ENCODE peak calls at places on chromosomes 4 and X, in seven cellular contexts. One of them, this sample, is unnamed.

GRCh38 chr4:81221303-81222081 is 6.5 kb upstream of the PRKG2 start:
- DNase-seq in AG09319: no peak
- DNase-seq in neural progenitor cell: no peak
- DNase-seq in BJ: no peak
- DNase-seq in fibroblast of lung: no peak
- DNase-seq in GM12864: no peak
- DNase-seq in MCF 10A: no peak
- DNase-seq in this sample: no peak

GRCh38 chrX:147570483-147570882 is 341.2 kb upstream of the FMR1 start:
- DNase-seq in AG09319: no peak
- DNase-seq in neural progenitor cell: peak
- DNase-seq in BJ: no peak
- DNase-seq in fibroblast of lung: no peak
- DNase-seq in GM12864: no peak
- DNase-seq in MCF 10A: peak
- DNase-seq in this sample: no peak

GRCh38 chr4:168475745-168476144 is 4.5 kb downstream of the DDX60L start:
- DNase-seq in AG09319: no peak
- DNase-seq in neural progenitor cell: peak
- DNase-seq in BJ: no peak
- DNase-seq in fibroblast of lung: peak
- DNase-seq in GM12864: no peak
- DNase-seq in MCF 10A: peak
- DNase-seq in this sample: no peak

GRCh38 chr4:122666527-122667245 is 45.8 kb upstream of the IL21 start:
- DNase-seq in AG09319: peak
- DNase-seq in neural progenitor cell: no peak
- DNase-seq in BJ: peak
- DNase-seq in fibroblast of lung: peak
- DNase-seq in GM12864: no peak
- DNase-seq in MCF 10A: peak
- DNase-seq in this sample: peak

GRCh38 chr4:173417833-173418232 is 18.9 kb upstream of the SCRG1 start:
- DNase-seq in AG09319: no peak
- DNase-seq in neural progenitor cell: no peak
- DNase-seq in BJ: no peak
- DNase-seq in fibroblast of lung: no peak
- DNase-seq in GM12864: no peak
- DNase-seq in MCF 10A: no peak
- DNase-seq in this sample: no peak

GRCh38 chr4:121072836-121073362 is 564 bp upstream of the NDNF start:
- DNase-seq in AG09319: no peak
- DNase-seq in neural progenitor cell: peak
- DNase-seq in BJ: no peak
- DNase-seq in fibroblast of lung: no peak
- DNase-seq in GM12864: no peak
- DNase-seq in MCF 10A: no peak
- DNase-seq in this sample: no peak

GRCh38 chr4:141815646-141816045 is 179.3 kb downstream of the IL15 start:
- DNase-seq in AG09319: no peak
- DNase-seq in neural progenitor cell: no peak
- DNase-seq in BJ: no peak
- DNase-seq in fibroblast of lung: no peak
- DNase-seq in GM12864: no peak
- DNase-seq in MCF 10A: no peak
- DNase-seq in this sample: no peak

GRCh38 chr4:20506827-20507226 is 193.4 kb upstream of the PACRGL start:
- DNase-seq in AG09319: peak
- DNase-seq in neural progenitor cell: no peak
- DNase-seq in BJ: peak
- DNase-seq in fibroblast of lung: peak
- DNase-seq in GM12864: no peak
- DNase-seq in MCF 10A: peak
- DNase-seq in this sample: peak

GRCh38 chr4:67885727-67886126 is 1.9 kb upstream of the TMPRSS11D start:
- DNase-seq in AG09319: peak
- DNase-seq in neural progenitor cell: no peak
- DNase-seq in BJ: peak
- DNase-seq in fibroblast of lung: peak
- DNase-seq in GM12864: no peak
- DNase-seq in MCF 10A: peak
- DNase-seq in this sample: peak

GRCh38 chr4:128601992-128602695 is 207.4 kb upstream of the JADE1 start:
- DNase-seq in AG09319: no peak
- DNase-seq in neural progenitor cell: no peak
- DNase-seq in BJ: no peak
- DNase-seq in fibroblast of lung: peak
- DNase-seq in GM12864: no peak
- DNase-seq in MCF 10A: peak
- DNase-seq in this sample: peak

GRCh38 chr4:40280586-40280985 is 54.5 kb upstream of the CHRNA9 start:
- DNase-seq in AG09319: no peak
- DNase-seq in neural progenitor cell: no peak
- DNase-seq in BJ: no peak
- DNase-seq in fibroblast of lung: no peak
- DNase-seq in GM12864: no peak
- DNase-seq in MCF 10A: no peak
- DNase-seq in this sample: no peak

GRCh38 chr4:167031534-167032156 is 202.6 kb downstream of the SPOCK3 start:
- DNase-seq in AG09319: no peak
- DNase-seq in neural progenitor cell: no peak
- DNase-seq in BJ: no peak
- DNase-seq in fibroblast of lung: peak
- DNase-seq in GM12864: no peak
- DNase-seq in MCF 10A: peak
- DNase-seq in this sample: no peak

GRCh38 chr4:85790582-85790981 is 315.6 kb downstream of the ARHGAP24 start:
- DNase-seq in AG09319: no peak
- DNase-seq in neural progenitor cell: no peak
- DNase-seq in BJ: no peak
- DNase-seq in fibroblast of lung: peak
- DNase-seq in GM12864: no peak
- DNase-seq in MCF 10A: no peak
- DNase-seq in this sample: peak

GRCh38 chr4:153467154-153467896 is 1.2 kb downstream of the TMEM131L start:
- DNase-seq in AG09319: no peak
- DNase-seq in neural progenitor cell: peak
- DNase-seq in BJ: no peak
- DNase-seq in fibroblast of lung: no peak
- DNase-seq in GM12864: peak
- DNase-seq in MCF 10A: peak
- DNase-seq in this sample: no peak

GRCh38 chr4:153465583-153465921 is 608 bp upstream of the TMEM131L start:
- DNase-seq in AG09319: no peak
- DNase-seq in neural progenitor cell: peak
- DNase-seq in BJ: no peak
- DNase-seq in fibroblast of lung: peak
- DNase-seq in GM12864: no peak
- DNase-seq in MCF 10A: peak
- DNase-seq in this sample: peak

GRCh38 chr4:153466637-153467153 is 535 bp downstream of the TMEM131L start:
- DNase-seq in AG09319: no peak
- DNase-seq in neural progenitor cell: peak
- DNase-seq in BJ: no peak
- DNase-seq in fibroblast of lung: no peak
- DNase-seq in GM12864: no peak
- DNase-seq in MCF 10A: no peak
- DNase-seq in this sample: no peak

GRCh38 chr4:153465145-153465544 is 1.0 kb upstream of the TMEM131L start:
- DNase-seq in AG09319: no peak
- DNase-seq in neural progenitor cell: no peak
- DNase-seq in BJ: no peak
- DNase-seq in fibroblast of lung: no peak
- DNase-seq in GM12864: no peak
- DNase-seq in MCF 10A: peak
- DNase-seq in this sample: no peak

GRCh38 chr4:153465922-153466636 is at the start of gene TMEM131L:
- DNase-seq in AG09319: no peak
- DNase-seq in neural progenitor cell: peak
- DNase-seq in BJ: no peak
- DNase-seq in fibroblast of lung: peak
- DNase-seq in GM12864: no peak
- DNase-seq in MCF 10A: peak
- DNase-seq in this sample: peak
- TF ChIP-seq CTCF in AG09319: peak
- TF ChIP-seq CTCF in neural progenitor cell: peak
- TF ChIP-seq CTCF in BJ: peak
- TF ChIP-seq CTCF in fibroblast of lung: peak
- TF ChIP-seq CTCF in GM12864: peak
- TF ChIP-seq CTCF in MCF 10A: no peak
- TF ChIP-seq CTCF in this sample: peak

GRCh38 chrX:2670978-2671377 is 20.1 kb upstream of the CD99 start:
- DNase-seq in AG09319: no peak
- DNase-seq in neural progenitor cell: no peak
- DNase-seq in BJ: no peak
- DNase-seq in fibroblast of lung: no peak
- DNase-seq in GM12864: no peak
- DNase-seq in MCF 10A: no peak
- DNase-seq in this sample: no peak

GRCh38 chrX:2666491-2666890 is 24.6 kb upstream of the CD99 start:
- DNase-seq in AG09319: no peak
- DNase-seq in neural progenitor cell: no peak
- DNase-seq in BJ: no peak
- DNase-seq in fibroblast of lung: no peak
- DNase-seq in GM12864: no peak
- DNase-seq in MCF 10A: no peak
- DNase-seq in this sample: no peak

GRCh38 chrX:2676794-2677675 is 14.1 kb upstream of the CD99 start:
- DNase-seq in AG09319: no peak
- DNase-seq in neural progenitor cell: no peak
- DNase-seq in BJ: no peak
- DNase-seq in fibroblast of lung: peak
- DNase-seq in GM12864: no peak
- DNase-seq in MCF 10A: no peak
- DNase-seq in this sample: no peak

GRCh38 chrX:2673611-2674010 is 17.5 kb upstream of the CD99 start:
- DNase-seq in AG09319: no peak
- DNase-seq in neural progenitor cell: no peak
- DNase-seq in BJ: no peak
- DNase-seq in fibroblast of lung: no peak
- DNase-seq in GM12864: no peak
- DNase-seq in MCF 10A: no peak
- DNase-seq in this sample: no peak

GRCh38 chrX:2672084-2672483 is 19.0 kb upstream of the CD99 start:
- DNase-seq in AG09319: no peak
- DNase-seq in neural progenitor cell: no peak
- DNase-seq in BJ: no peak
- DNase-seq in fibroblast of lung: no peak
- DNase-seq in GM12864: no peak
- DNase-seq in MCF 10A: no peak
- DNase-seq in this sample: no peak
- TF ChIP-seq CTCF in AG09319: no peak
- TF ChIP-seq CTCF in neural progenitor cell: no peak
- TF ChIP-seq CTCF in BJ: no peak
- TF ChIP-seq CTCF in fibroblast of lung: no peak
- TF ChIP-seq CTCF in GM12864: no peak
- TF ChIP-seq CTCF in MCF 10A: no peak
- TF ChIP-seq CTCF in this sample: no peak

GRCh38 chrX:2391869-2392606 is 108.7 kb downstream of the DHRSX start:
- DNase-seq in AG09319: no peak
- DNase-seq in neural progenitor cell: no peak
- DNase-seq in BJ: peak
- DNase-seq in fibroblast of lung: peak
- DNase-seq in GM12864: no peak
- DNase-seq in MCF 10A: peak
- DNase-seq in this sample: peak
- TF ChIP-seq CTCF in AG09319: no peak
- TF ChIP-seq CTCF in neural progenitor cell: no peak
- TF ChIP-seq CTCF in BJ: peak
- TF ChIP-seq CTCF in fibroblast of lung: peak
- TF ChIP-seq CTCF in GM12864: no peak
- TF ChIP-seq CTCF in MCF 10A: no peak
- TF ChIP-seq CTCF in this sample: peak

GRCh38 chr4:147996840-147997239 is 265.0 kb downstream of the ARHGAP10 start:
- DNase-seq in AG09319: no peak
- DNase-seq in neural progenitor cell: no peak
- DNase-seq in BJ: no peak
- DNase-seq in fibroblast of lung: no peak
- DNase-seq in GM12864: no peak
- DNase-seq in MCF 10A: no peak
- DNase-seq in this sample: no peak
- TF ChIP-seq CTCF in AG09319: no peak
- TF ChIP-seq CTCF in neural progenitor cell: no peak
- TF ChIP-seq CTCF in BJ: no peak
- TF ChIP-seq CTCF in fibroblast of lung: no peak
- TF ChIP-seq CTCF in GM12864: no peak
- TF ChIP-seq CTCF in MCF 10A: no peak
- TF ChIP-seq CTCF in this sample: no peak

DNA sequence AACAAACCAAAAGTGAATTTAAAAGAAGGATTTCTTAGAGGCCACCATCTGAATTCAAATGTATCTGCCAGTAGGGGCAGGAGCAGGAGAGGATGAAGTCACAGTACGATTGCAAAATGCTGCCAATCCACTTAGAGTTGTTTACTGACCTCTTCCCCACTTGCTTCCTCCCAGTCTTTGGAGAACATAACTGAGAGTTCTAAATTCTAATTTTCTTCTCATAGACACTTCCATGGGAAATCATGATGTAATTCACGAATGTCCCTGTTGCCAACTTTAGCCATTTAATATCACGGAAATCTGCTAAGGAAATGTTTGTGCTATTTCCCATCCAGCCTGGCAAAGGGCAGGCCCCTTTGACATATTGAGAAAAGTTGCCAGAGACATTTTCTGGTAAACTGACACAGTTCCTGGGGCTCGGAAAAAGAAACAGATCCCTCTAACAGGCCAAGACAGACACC is 33.6 kb upstream of the NOCT start:
- DNase-seq in AG09319: peak
- DNase-seq in neural progenitor cell: no peak
- DNase-seq in BJ: no peak
- DNase-seq in fibroblast of lung: peak
- DNase-seq in GM12864: no peak
- DNase-seq in MCF 10A: peak
- DNase-seq in this sample: peak
- TF ChIP-seq CTCF in AG09319: peak
- TF ChIP-seq CTCF in neural progenitor cell: no peak
- TF ChIP-seq CTCF in BJ: peak
- TF ChIP-seq CTCF in fibroblast of lung: peak
- TF ChIP-seq CTCF in GM12864: no peak
- TF ChIP-seq CTCF in MCF 10A: no peak
- TF ChIP-seq CTCF in this sample: peak

DNA sequence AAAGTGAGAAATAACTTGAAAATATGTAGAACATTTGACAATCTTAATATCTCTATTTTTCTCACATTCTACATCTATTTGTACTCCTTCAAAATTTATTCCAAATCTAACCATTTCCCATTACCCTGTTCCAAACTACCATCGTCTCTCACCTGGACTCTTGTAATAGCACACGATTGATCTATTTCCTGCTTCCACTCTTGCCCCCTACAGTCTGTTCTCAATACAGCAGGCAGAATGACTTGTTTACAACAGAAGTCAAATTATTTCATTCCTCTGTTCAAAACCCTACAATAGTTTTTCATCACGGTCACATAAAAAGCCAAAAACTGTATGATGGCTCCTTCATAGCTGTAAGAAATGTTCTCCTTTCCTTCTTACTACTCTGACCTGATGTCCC is 21.1 kb upstream of the LUZP4 start:
- DNase-seq in AG09319: no peak
- DNase-seq in neural progenitor cell: peak
- DNase-seq in BJ: no peak
- DNase-seq in fibroblast of lung: no peak
- DNase-seq in GM12864: no peak
- DNase-seq in MCF 10A: peak
- DNase-seq in this sample: no peak
- TF ChIP-seq CTCF in AG09319: peak
- TF ChIP-seq CTCF in neural progenitor cell: peak
- TF ChIP-seq CTCF in BJ: peak
- TF ChIP-seq CTCF in fibroblast of lung: peak
- TF ChIP-seq CTCF in GM12864: peak
- TF ChIP-seq CTCF in MCF 10A: no peak
- TF ChIP-seq CTCF in this sample: peak